ENCODE peak calls at places on chromosomes 6 and 20, in four cellular contexts. One of them, this sample, is unnamed.

GRCh38 chr6:89368107-89368506 is 15.6 kb upstream of the UBE2J1 start:
- DNase-seq in choroid plexus epithelial cell: peak; percentile 73
- DNase-seq in heart right ventricle: peak; percentile 39
- DNase-seq in GM13976: no peak
- DNase-seq in this sample: peak; percentile 44

GRCh38 chr6:4093288-4093687 is 14.4 kb upstream of the FAM217A start:
- DNase-seq in choroid plexus epithelial cell: no peak
- DNase-seq in heart right ventricle: no peak
- DNase-seq in GM13976: no peak
- DNase-seq in this sample: no peak

GRCh38 chr6:13466304-13467215 is 20.8 kb downstream of the GFOD1 start:
- DNase-seq in choroid plexus epithelial cell: no peak
- DNase-seq in heart right ventricle: no peak
- DNase-seq in GM13976: peak; percentile 42
- DNase-seq in this sample: no peak

GRCh38 chr6:150090328-150090727 is 21.4 kb upstream of the ULBP3 start:
- DNase-seq in choroid plexus epithelial cell: no peak
- DNase-seq in heart right ventricle: no peak
- DNase-seq in GM13976: no peak
- DNase-seq in this sample: no peak

GRCh38 chr20:2386516-2387179 is 5.9 kb downstream of the TGM6 start:
- DNase-seq in choroid plexus epithelial cell: peak; percentile 25
- DNase-seq in heart right ventricle: no peak
- DNase-seq in GM13976: no peak
- DNase-seq in this sample: peak; percentile 98

GRCh38 chr20:49656304-49656703 is 57.4 kb downstream of the B4GALT5 start:
- DNase-seq in choroid plexus epithelial cell: no peak
- DNase-seq in heart right ventricle: no peak
- DNase-seq in GM13976: no peak
- DNase-seq in this sample: no peak

GRCh38 chr20:49188101-49188784 is at the start of gene STAU1:
- DNase-seq in choroid plexus epithelial cell: peak; percentile 98
- DNase-seq in heart right ventricle: peak; percentile 96
- DNase-seq in GM13976: peak; percentile 99
- DNase-seq in this sample: peak; percentile 98

GRCh38 chr6:45965787-45966186 is 49.9 kb downstream of the CLIC5 start:
- DNase-seq in choroid plexus epithelial cell: peak; percentile 72
- DNase-seq in heart right ventricle: no peak
- DNase-seq in GM13976: no peak
- DNase-seq in this sample: peak; percentile 82

GRCh38 chr20:58593880-58594473 is 57.1 kb upstream of the STX16 start:
- DNase-seq in choroid plexus epithelial cell: no peak
- DNase-seq in heart right ventricle: no peak
- DNase-seq in GM13976: no peak
- DNase-seq in this sample: no peak

GRCh38 chr6:2891768-2892170 is 11.3 kb downstream of the SERPINB9 start:
- DNase-seq in choroid plexus epithelial cell: no peak
- DNase-seq in heart right ventricle: no peak
- DNase-seq in GM13976: peak; percentile 74
- DNase-seq in this sample: no peak

GRCh38 chr20:53664121-53664520 is 70.5 kb upstream of the ZNF217 start:
- DNase-seq in choroid plexus epithelial cell: no peak
- DNase-seq in heart right ventricle: no peak
- DNase-seq in GM13976: no peak
- DNase-seq in this sample: no peak

GRCh38 chr6:32327103-32327502 is 44.6 kb downstream of the TSBP1 start:
- DNase-seq in choroid plexus epithelial cell: no peak
- DNase-seq in heart right ventricle: no peak
- DNase-seq in GM13976: peak; percentile 25
- DNase-seq in this sample: no peak

GRCh38 chr6:105077592-105078463 is 102.0 kb downstream of the POPDC3 start:
- DNase-seq in choroid plexus epithelial cell: peak; percentile 74
- DNase-seq in heart right ventricle: no peak
- DNase-seq in GM13976: peak; percentile 40
- DNase-seq in this sample: peak; percentile 57

GRCh38 chr20:24850206-24850605 is 98.9 kb upstream of the CST7 start:
- DNase-seq in choroid plexus epithelial cell: no peak
- DNase-seq in heart right ventricle: no peak
- DNase-seq in GM13976: no peak
- DNase-seq in this sample: no peak

GRCh38 chr20:38156280-38156679 is 8.8 kb downstream of the TGM2 start:
- DNase-seq in choroid plexus epithelial cell: no peak
- DNase-seq in heart right ventricle: no peak
- DNase-seq in GM13976: no peak
- DNase-seq in this sample: no peak

GRCh38 chr20:34017610-34018009 is 23.9 kb downstream of the RALY start:
- DNase-seq in choroid plexus epithelial cell: peak; percentile 74
- DNase-seq in heart right ventricle: no peak
- DNase-seq in GM13976: no peak
- DNase-seq in this sample: peak; percentile 91

GRCh38 chr6:161257778-161258457 is 15.9 kb downstream of the AGPAT4 start:
- DNase-seq in choroid plexus epithelial cell: peak; percentile 90
- DNase-seq in heart right ventricle: no peak
- DNase-seq in GM13976: no peak
- DNase-seq in this sample: peak; percentile 97

GRCh38 chr6:44569931-44570385 is 182.5 kb downstream of the CDC5L start:
- DNase-seq in choroid plexus epithelial cell: no peak
- DNase-seq in heart right ventricle: peak; percentile 37
- DNase-seq in GM13976: no peak
- DNase-seq in this sample: peak; percentile 35

GRCh38 chr6:19587238-19587942 is 249.8 kb upstream of the ID4 start:
- DNase-seq in choroid plexus epithelial cell: no peak
- DNase-seq in heart right ventricle: no peak
- DNase-seq in GM13976: no peak
- DNase-seq in this sample: no peak

GRCh38 chr6:166862287-166862977 is 93.9 kb downstream of the RNASET2 start:
- DNase-seq in choroid plexus epithelial cell: peak; percentile 7
- DNase-seq in heart right ventricle: peak; percentile 39
- DNase-seq in GM13976: peak; percentile 78
- DNase-seq in this sample: no peak

GRCh38 chr6:139369568-139370046 is 4.8 kb downstream of the CITED2 start:
- DNase-seq in choroid plexus epithelial cell: peak; percentile 85
- DNase-seq in heart right ventricle: no peak
- DNase-seq in GM13976: peak; percentile 41
- DNase-seq in this sample: peak; percentile 53

GRCh38 chr6:77340331-77340730 is 123.0 kb downstream of the HTR1B start:
- DNase-seq in choroid plexus epithelial cell: no peak
- DNase-seq in heart right ventricle: no peak
- DNase-seq in GM13976: no peak
- DNase-seq in this sample: no peak

GRCh38 chr6:142822882-142823578 is 121.9 kb downstream of the HIVEP2 start:
- DNase-seq in choroid plexus epithelial cell: no peak
- DNase-seq in heart right ventricle: no peak
- DNase-seq in GM13976: no peak
- DNase-seq in this sample: peak; percentile 78

GRCh38 chr6:33815854-33816253 is 12.1 kb upstream of the MLN start:
- DNase-seq in choroid plexus epithelial cell: peak; percentile 64
- DNase-seq in heart right ventricle: no peak
- DNase-seq in GM13976: peak; percentile 60
- DNase-seq in this sample: peak; percentile 42

GRCh38 chr20:3678198-3678597 is 3.6 kb downstream of the ADAM33 start:
- DNase-seq in choroid plexus epithelial cell: no peak
- DNase-seq in heart right ventricle: no peak
- DNase-seq in GM13976: no peak
- DNase-seq in this sample: no peak

GRCh38 chr20:63855363-63856110 is 5.8 kb upstream of the ABHD16B start:
- DNase-seq in choroid plexus epithelial cell: no peak
- DNase-seq in heart right ventricle: peak; percentile 32
- DNase-seq in GM13976: no peak
- DNase-seq in this sample: no peak

GRCh38 chr6:29965873-29966601 is 23.7 kb downstream of the HLA-A start:
- DNase-seq in choroid plexus epithelial cell: peak; percentile 48
- DNase-seq in heart right ventricle: peak; percentile 79
- DNase-seq in GM13976: no peak
- DNase-seq in this sample: peak; percentile 93

GRCh38 chr20:63091901-63092659 is 85.3 kb upstream of the BHLHE23 start:
- DNase-seq in choroid plexus epithelial cell: no peak
- DNase-seq in heart right ventricle: peak; percentile 4
- DNase-seq in GM13976: no peak
- DNase-seq in this sample: no peak

GRCh38 chr6:48917233-48917632 is 545.8 kb downstream of the MMUT start:
- DNase-seq in choroid plexus epithelial cell: no peak
- DNase-seq in heart right ventricle: no peak
- DNase-seq in GM13976: no peak
- DNase-seq in this sample: no peak

GRCh38 chr20:36742558-36742957 is 3.3 kb downstream of the NDRG3 start:
- DNase-seq in choroid plexus epithelial cell: no peak
- DNase-seq in heart right ventricle: no peak
- DNase-seq in GM13976: no peak
- DNase-seq in this sample: no peak

GRCh38 chr6:84061174-84061573 is 27.6 kb downstream of the MRAP2 start:
- DNase-seq in choroid plexus epithelial cell: no peak
- DNase-seq in heart right ventricle: no peak
- DNase-seq in GM13976: no peak
- DNase-seq in this sample: no peak

GRCh38 chr6:157443066-157443800 is 62.2 kb downstream of the ZDHHC14 start:
- DNase-seq in choroid plexus epithelial cell: peak; percentile 85
- DNase-seq in heart right ventricle: no peak
- DNase-seq in GM13976: peak; percentile 53
- DNase-seq in this sample: peak; percentile 92

GRCh38 chr6:83911278-83911677 is 51.8 kb downstream of the CYB5R4 start:
- DNase-seq in choroid plexus epithelial cell: no peak
- DNase-seq in heart right ventricle: no peak
- DNase-seq in GM13976: no peak
- DNase-seq in this sample: no peak

GRCh38 chr20:2349801-2350200 is 30.9 kb upstream of the TGM6 start:
- DNase-seq in choroid plexus epithelial cell: no peak
- DNase-seq in heart right ventricle: no peak
- DNase-seq in GM13976: no peak
- DNase-seq in this sample: peak; percentile 91

GRCh38 chr6:108835218-108835850 is 12.9 kb upstream of the ARMC2 start:
- DNase-seq in choroid plexus epithelial cell: peak; percentile 86
- DNase-seq in heart right ventricle: peak; percentile 89
- DNase-seq in GM13976: peak; percentile 82
- DNase-seq in this sample: peak; percentile 69

GRCh38 chr6:20198156-20198555 is 14.1 kb downstream of the MBOAT1 start:
- DNase-seq in choroid plexus epithelial cell: no peak
- DNase-seq in heart right ventricle: no peak
- DNase-seq in GM13976: no peak
- DNase-seq in this sample: no peak

GRCh38 chr6:139982652-139983051 is 608.2 kb upstream of the CITED2 start:
- DNase-seq in choroid plexus epithelial cell: peak; percentile 95
- DNase-seq in heart right ventricle: no peak
- DNase-seq in GM13976: no peak
- DNase-seq in this sample: peak; percentile 81

GRCh38 chr20:1296922-1297321 is 30.8 kb downstream of the SNPH start:
- DNase-seq in choroid plexus epithelial cell: no peak
- DNase-seq in heart right ventricle: no peak
- DNase-seq in GM13976: no peak
- DNase-seq in this sample: no peak

GRCh38 chr6:157032923-157033322 is 255.7 kb downstream of the ARID1B start:
- DNase-seq in choroid plexus epithelial cell: no peak
- DNase-seq in heart right ventricle: no peak
- DNase-seq in GM13976: no peak
- DNase-seq in this sample: no peak

This sample was measured in RPMI7951.